ENCODE peak calls at places on chromosomes 16 and 17, in six cellular contexts. G is tibial artery, W is SK-N-SH, N is A549, Z is body of pancreas, M is suprapubic skin. B is an unnamed sample.

GRCh38 chr17:48491527-48492273 is 39.1 kb downstream of the HOXB1 start:
- DNase-seq in G (no peak), W (no peak), N (no peak), Z (no peak), M (no peak), B (no peak)

GRCh38 chr17:18377437-18378204 is at the start of gene EVPLL:
- DNase-seq in G (no peak), W (peak), N (peak), Z (no peak), M (peak), B (no peak)

GRCh38 chr16:73746554-73746953 is 550.1 kb upstream of the PSMD7 start:
- DNase-seq in G (no peak), W (no peak), N (no peak), Z (no peak), M (no peak), B (no peak)

GRCh38 chr17:68981288-68981687 is 26.1 kb upstream of the ABCA8 start:
- DNase-seq in G (peak), W (no peak), N (no peak), Z (peak), M (no peak), B (no peak)

GRCh38 chr17:14688134-14688533 is 387.3 kb downstream of the HS3ST3B1 start:
- DNase-seq in G (no peak), W (no peak), N (no peak), Z (no peak), M (no peak), B (no peak)

GRCh38 chr16:75317101-75317522 is 65.7 kb upstream of the BCAR1 start:
- DNase-seq in G (no peak), W (no peak), N (no peak), Z (no peak), M (no peak), B (no peak)

GRCh38 chr16:85928411-85928820 is 29.5 kb downstream of the IRF8 start:
- DNase-seq in G (peak), W (no peak), N (no peak), Z (peak), M (no peak), B (no peak)

GRCh38 chr17:7046127-7046724 is 2.3 kb upstream of the SLC16A11 start:
- DNase-seq in G (no peak), W (no peak), N (no peak), Z (peak), M (peak), B (peak)

GRCh38 chr17:5510776-5511175 is 24.4 kb downstream of the MIS12 start:
- DNase-seq in G (no peak), W (no peak), N (no peak), Z (no peak), M (no peak), B (no peak)

GRCh38 chr16:69040144-69040909 is 65.1 kb upstream of the HAS3 start:
- DNase-seq in G (no peak), W (no peak), N (no peak), Z (no peak), M (no peak), B (no peak)

GRCh38 chr17:82887255-82888164 is 47.7 kb upstream of the ZNF750 start:
- DNase-seq in G (no peak), W (no peak), N (no peak), Z (no peak), M (no peak), B (no peak)

GRCh38 chr17:79925242-79925957 is 86.2 kb upstream of the CBX4 start:
- DNase-seq in G (no peak), W (no peak), N (peak), Z (peak), M (no peak), B (peak)

GRCh38 chr16:81873843-81874752 is 95.0 kb downstream of the PLCG2 start:
- DNase-seq in G (no peak), W (peak), N (peak), Z (peak), M (no peak), B (no peak)

GRCh38 chr16:6643083-6643686 is 689.5 kb upstream of the RBFOX1 start:
- DNase-seq in G (no peak), W (peak), N (peak), Z (peak), M (no peak), B (no peak)

GRCh38 chr16:27315333-27316037 is 1.7 kb downstream of the IL4R start:
- DNase-seq in G (peak), W (no peak), N (peak), Z (peak), M (peak), B (no peak)

GRCh38 chr17:37399404-37399803 is 7.2 kb downstream of the ACACA start:
- DNase-seq in G (no peak), W (no peak), N (no peak), Z (no peak), M (no peak), B (no peak)

GRCh38 chr17:54982399-54982798 is 13.8 kb downstream of the STXBP4 start:
- DNase-seq in G (no peak), W (no peak), N (no peak), Z (peak), M (no peak), B (no peak)

GRCh38 chr17:56598471-56598870 is 5.0 kb downstream of the NOG start:
- DNase-seq in G (no peak), W (no peak), N (no peak), Z (no peak), M (no peak), B (no peak)

GRCh38 chr17:58630883-58631522 is 60.8 kb downstream of the TEX14 start:
- DNase-seq in G (no peak), W (no peak), N (no peak), Z (peak), M (no peak), B (no peak)

GRCh38 chr17:78674595-78675315 is 97.6 kb upstream of the DNAH17 start:
- DNase-seq in G (no peak), W (peak), N (no peak), Z (peak), M (no peak), B (no peak)

GRCh38 chr17:80261159-80261894 is 675 bp downstream of the RNF213 start:
- DNase-seq in G (peak), W (peak), N (peak), Z (peak), M (no peak), B (peak)

GRCh38 chr17:77454560-77455095 is 313.9 kb downstream of the SEC14L1 start:
- DNase-seq in G (no peak), W (no peak), N (no peak), Z (no peak), M (no peak), B (no peak)

GRCh38 chr16:86690970-86691369 is 112.6 kb downstream of the FOXL1 start:
- DNase-seq in G (no peak), W (no peak), N (no peak), Z (no peak), M (no peak), B (no peak)

GRCh38 chr16:81626181-81626674 is 152.9 kb upstream of the PLCG2 start:
- DNase-seq in G (no peak), W (no peak), N (no peak), Z (no peak), M (no peak), B (no peak)

GRCh38 chr16:85136213-85136704 is 24.0 kb upstream of the CIBAR2 start:
- DNase-seq in G (peak), W (no peak), N (no peak), Z (no peak), M (no peak), B (no peak)

GRCh38 chr17:35460354-35460851 is 11.8 kb upstream of the SLFN13 start:
- DNase-seq in G (no peak), W (peak), N (peak), Z (peak), M (no peak), B (no peak)

GRCh38 chr16:11032922-11033291 is 88.5 kb downstream of the CLEC16A start:
- DNase-seq in G (peak), W (no peak), N (no peak), Z (peak), M (peak), B (no peak)

GRCh38 chr17:7550359-7550758 is 1.5 kb downstream of the TNFSF12 start:
- DNase-seq in G (no peak), W (no peak), N (no peak), Z (no peak), M (no peak), B (no peak)

GRCh38 chr16:81841709-81842108 is 62.6 kb downstream of the PLCG2 start:
- DNase-seq in G (no peak), W (no peak), N (no peak), Z (no peak), M (no peak), B (no peak)

GRCh38 chr16:52976539-52977167 is 76.0 kb downstream of the CHD9NB start:
- DNase-seq in G (no peak), W (peak), N (peak), Z (no peak), M (no peak), B (no peak)

GRCh38 chr17:16259926-16260325 is 42.9 kb downstream of the PIGL start:
- DNase-seq in G (no peak), W (no peak), N (no peak), Z (no peak), M (no peak), B (peak)

GRCh38 chr17:31564883-31565297 is 173.4 kb downstream of the RAB11FIP4 start:
- DNase-seq in G (no peak), W (peak), N (no peak), Z (peak), M (no peak), B (no peak)

GRCh38 chr17:68437979-68438877 is 19.1 kb downstream of the WIPI1 start:
- DNase-seq in G (peak), W (no peak), N (no peak), Z (peak), M (no peak), B (no peak)

GRCh38 chr17:49894761-49895160 is 46.9 kb upstream of the TAC4 start:
- DNase-seq in G (no peak), W (no peak), N (no peak), Z (no peak), M (no peak), B (no peak)

GRCh38 chr17:60080545-60080944 is 1.8 kb upstream of the HEATR6 start:
- DNase-seq in G (no peak), W (no peak), N (no peak), Z (no peak), M (no peak), B (no peak)

GRCh38 chr16:50282010-50282538 is 15.7 kb downstream of the ADCY7 start:
- DNase-seq in G (peak), W (no peak), N (no peak), Z (peak), M (no peak), B (peak)

DNA sequence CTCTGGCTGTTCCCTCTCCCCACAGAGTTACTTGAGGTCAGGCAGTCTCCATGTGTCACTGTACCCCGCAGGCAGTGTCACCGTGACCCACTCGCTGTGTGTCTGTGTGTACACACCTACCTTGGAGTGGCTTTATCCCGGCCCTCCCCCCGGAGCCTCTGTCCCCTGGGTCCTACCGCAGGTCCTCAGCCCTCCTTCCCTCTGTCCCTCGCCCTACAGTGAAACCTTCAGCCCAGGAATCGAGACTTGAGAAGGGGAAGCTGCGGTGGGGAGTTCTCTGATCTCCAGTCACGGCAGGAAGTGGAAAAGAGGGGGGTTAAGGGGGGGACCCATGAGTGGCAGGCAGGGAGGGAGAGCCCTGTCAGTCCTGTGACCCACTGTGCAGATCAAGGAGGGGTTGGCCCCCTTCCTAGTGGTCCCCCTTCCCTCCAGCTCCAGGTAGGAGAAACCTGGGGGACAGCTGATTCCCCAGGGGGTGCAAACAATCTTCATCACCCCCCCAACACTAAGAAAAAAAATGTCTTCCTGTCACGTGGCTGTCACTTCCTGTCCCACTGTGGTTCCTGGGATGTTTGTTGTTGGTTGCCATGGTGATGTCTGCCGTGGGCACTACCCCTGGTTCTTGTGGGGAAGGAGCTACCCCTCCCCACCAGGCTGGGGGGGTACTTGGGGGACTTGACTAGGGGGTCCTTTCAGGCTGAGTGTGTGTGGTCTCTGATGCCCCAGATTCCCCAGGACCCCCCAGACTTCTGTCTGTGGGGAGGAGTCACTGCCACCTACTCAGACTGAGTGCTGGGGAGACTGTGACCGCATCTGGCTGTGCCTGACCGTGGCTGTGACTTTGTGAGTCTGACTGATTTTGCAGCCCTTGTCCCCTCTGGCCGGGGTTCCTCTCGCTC is 13.7 kb downstream of the RARA start:
- DNase-seq in G (peak), W (peak), N (peak), Z (peak), M (peak), B (no peak)
- H3K4me3 ChIP-seq in G (peak), W (peak), N (peak), Z (no peak), M (peak), B (peak)

GRCh38 chr16:77723108-77723514 is 797 bp downstream of the NUDT7 start:
- DNase-seq in G (peak), W (peak), N (no peak), Z (peak), M (no peak), B (no peak)

GRCh38 chr16:77721752-77722314 is 481 bp upstream of the NUDT7 start:
- DNase-seq in G (no peak), W (no peak), N (no peak), Z (no peak), M (no peak), B (no peak)

GRCh38 chr16:77724174-77724573 is 1.9 kb downstream of the NUDT7 start:
- DNase-seq in G (no peak), W (no peak), N (no peak), Z (no peak), M (no peak), B (no peak)

DNA sequence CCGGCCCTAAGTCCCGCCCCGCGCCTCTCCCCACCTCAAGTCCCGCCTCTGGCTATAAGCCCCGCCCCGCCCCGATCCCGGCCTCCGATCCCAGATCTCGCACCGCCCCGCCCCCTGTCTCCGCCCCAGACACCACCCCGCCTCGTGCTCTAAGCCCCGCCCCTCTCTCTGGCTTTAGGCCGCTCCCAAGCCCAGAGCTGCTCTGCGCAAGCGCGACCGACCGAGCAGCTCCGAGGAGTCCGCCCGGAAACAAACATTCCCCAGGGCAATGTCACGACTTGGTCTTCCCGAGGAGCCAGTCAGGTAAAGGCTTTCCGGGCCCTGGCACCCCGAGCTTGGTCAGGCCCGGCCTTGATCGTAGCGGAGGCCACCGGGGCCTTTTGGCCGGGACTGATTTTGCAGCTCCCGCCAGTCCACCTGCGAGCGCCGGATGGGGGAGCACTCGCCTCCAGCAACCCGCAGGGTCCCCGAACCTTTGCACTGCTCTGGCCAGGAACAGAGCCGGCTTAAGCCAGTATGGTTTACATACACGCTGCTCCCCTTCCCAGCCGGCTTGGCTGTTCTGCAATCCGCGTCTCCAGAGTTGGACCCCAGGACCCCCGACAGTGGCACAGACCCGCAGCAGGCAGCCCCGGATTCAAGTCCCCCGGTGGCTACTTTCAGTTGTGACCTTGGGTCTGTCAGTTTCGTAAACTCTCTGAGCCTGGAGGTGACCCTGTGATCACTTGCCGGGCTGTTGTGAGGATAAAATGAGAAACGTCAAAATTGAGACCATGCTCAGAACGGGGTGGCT is at the start of gene NUDT7:
- DNase-seq in G (peak), W (peak), N (peak), Z (peak), M (peak), B (peak)
- TF ChIP-seq CTCF in G (no peak), W (peak), N (peak), Z (peak), M (no peak), B (peak)

DNA sequence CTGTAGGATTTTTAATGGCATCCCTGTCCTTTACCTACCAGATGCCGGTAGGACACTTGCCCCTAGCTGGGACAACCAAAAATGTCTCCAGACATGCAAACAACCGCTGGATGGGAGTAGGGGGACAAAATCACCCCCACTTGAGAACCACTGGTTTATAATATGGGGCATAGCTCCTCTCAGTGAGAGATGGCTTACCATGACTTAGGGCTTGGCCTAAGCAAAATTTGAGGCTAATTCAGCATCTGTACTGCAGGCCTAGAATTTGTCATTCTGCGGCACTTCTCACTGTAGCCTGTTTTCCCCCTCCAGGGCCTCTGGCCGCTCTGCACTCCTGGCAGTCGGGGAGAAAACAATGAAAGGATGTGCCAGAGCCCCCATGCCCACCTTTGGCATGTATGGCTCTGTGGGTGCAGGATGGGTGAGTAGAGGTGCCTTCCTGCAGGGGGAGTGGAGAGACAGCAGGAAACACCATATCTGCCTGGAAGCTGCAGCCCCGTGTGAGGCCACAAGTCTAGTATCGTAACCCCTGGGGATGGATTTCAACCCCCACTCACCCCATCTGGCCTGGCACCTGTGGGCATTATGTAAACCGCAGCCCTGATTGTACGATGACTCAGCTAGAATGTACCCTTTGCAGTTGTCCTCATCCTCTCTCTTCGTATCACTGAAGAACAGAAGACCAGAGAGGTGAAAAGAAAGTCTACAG is 268.1 kb downstream of the SOX9 start:
- DNase-seq in G (no peak), W (no peak), N (peak), Z (no peak), M (no peak), B (no peak)
- H3K27ac ChIP-seq in G (no peak), W (peak), N (peak), Z (no peak), M (no peak), B (no peak)

GRCh38 chr17:64134996-64135395 is 5.1 kb upstream of the ERN1 start:
- DNase-seq in G (no peak), W (no peak), N (no peak), Z (no peak), M (no peak), B (no peak)
- H3K4me3 ChIP-seq in G (no peak), W (no peak), N (no peak), Z (no peak), M (no peak), B (no peak)

DNA sequence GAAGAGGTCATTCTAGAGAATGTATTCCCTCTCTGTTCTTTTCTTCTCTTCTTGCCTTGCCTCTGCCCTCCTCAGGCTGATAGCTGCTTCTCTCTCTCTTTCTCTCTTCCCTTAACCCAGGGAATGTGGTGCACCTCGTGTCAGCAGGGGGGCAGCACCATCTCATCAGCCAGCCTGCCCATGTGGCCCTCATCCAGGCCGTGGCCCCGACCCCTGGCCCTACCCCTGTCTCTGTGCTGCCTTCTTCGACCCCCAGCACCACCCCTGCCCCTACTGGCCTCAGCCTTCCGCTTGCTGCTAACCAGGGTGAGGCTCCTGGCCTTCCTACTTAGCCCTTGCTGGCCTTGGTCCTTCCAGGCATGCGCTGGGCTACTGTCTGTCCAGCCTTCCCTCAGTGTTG is 23.5 kb downstream of the SRCAP start:
- DNase-seq in G (peak), W (peak), N (no peak), Z (no peak), M (no peak), B (no peak)
- TF ChIP-seq CTCF in G (no peak), W (no peak), N (no peak), Z (peak), M (no peak), B (no peak)

GRCh38 chr16:2092866-2093265 is 42.8 kb downstream of the PKD1 start:
- DNase-seq in G (no peak), W (no peak), N (no peak), Z (no peak), M (no peak), B (no peak)

GRCh38 chr16:2090481-2090797 is 42.7 kb downstream of the TSC2 start:
- DNase-seq in G (no peak), W (no peak), N (no peak), Z (peak), M (no peak), B (no peak)

GRCh38 chr16:2089676-2090480 is 42.1 kb downstream of the TSC2 start:
- DNase-seq in G (no peak), W (no peak), N (no peak), Z (peak), M (no peak), B (no peak)

GRCh38 chr16:2091722-2092620 is 43.7 kb downstream of the PKD1 start:
- DNase-seq in G (no peak), W (peak), N (no peak), Z (no peak), M (no peak), B (no peak)

GRCh38 chr16:2090819-2091721 is 43.3 kb downstream of the TSC2 start:
- DNase-seq in G (no peak), W (peak), N (no peak), Z (peak), M (no peak), B (no peak)
- H3K27ac ChIP-seq in G (no peak), W (no peak), N (peak), Z (peak), M (peak), B (peak)

GRCh38 chr17:47204722-47205418 is 4.3 kb upstream of the MYL4 start:
- DNase-seq in G (no peak), W (no peak), N (no peak), Z (no peak), M (no peak), B (no peak)
- H3K4me3 ChIP-seq in G (no peak), W (no peak), N (no peak), Z (no peak), M (no peak), B (no peak)

B was measured in dorsolateral prefrontal cortex.